ENCODE peak calls at places on chromosome 4, in five cellular contexts. One of them, this sample, is unnamed.

GRCh38 chr4:38071801-38072567 is 111.8 kb downstream of the PTTG2 start:
- DNase-seq in adrenal gland: no peak
- DNase-seq in esophagus squamous epithelium: no peak
- DNase-seq in heart left ventricle: peak
- DNase-seq in stomach: no peak
- DNase-seq in this sample: no peak

GRCh38 chr4:187929024-187929423 is 66.5 kb upstream of the ZFP42 start:
- DNase-seq in adrenal gland: no peak
- DNase-seq in esophagus squamous epithelium: no peak
- DNase-seq in heart left ventricle: no peak
- DNase-seq in stomach: no peak
- DNase-seq in this sample: no peak

GRCh38 chr4:45155081-45155777 is 428.9 kb upstream of the GNPDA2 start:
- DNase-seq in adrenal gland: no peak
- DNase-seq in esophagus squamous epithelium: no peak
- DNase-seq in heart left ventricle: no peak
- DNase-seq in stomach: no peak
- DNase-seq in this sample: no peak

GRCh38 chr4:36904823-36905222 is 339.7 kb upstream of the NWD2 start:
- DNase-seq in adrenal gland: no peak
- DNase-seq in esophagus squamous epithelium: no peak
- DNase-seq in heart left ventricle: no peak
- DNase-seq in stomach: no peak
- DNase-seq in this sample: peak

GRCh38 chr4:106652095-106652494 is 283.5 kb upstream of the GIMD1 start:
- DNase-seq in adrenal gland: no peak
- DNase-seq in esophagus squamous epithelium: no peak
- DNase-seq in heart left ventricle: no peak
- DNase-seq in stomach: no peak
- DNase-seq in this sample: no peak

GRCh38 chr4:72390409-72390808 is 178.6 kb downstream of the ADAMTS3 start:
- DNase-seq in adrenal gland: no peak
- DNase-seq in esophagus squamous epithelium: no peak
- DNase-seq in heart left ventricle: no peak
- DNase-seq in stomach: no peak
- DNase-seq in this sample: no peak

GRCh38 chr4:121938282-121939092 is 13.4 kb downstream of the TRPC3 start:
- DNase-seq in adrenal gland: no peak
- DNase-seq in esophagus squamous epithelium: no peak
- DNase-seq in heart left ventricle: no peak
- DNase-seq in stomach: no peak
- DNase-seq in this sample: no peak

GRCh38 chr4:113971706-113972360 is 7.6 kb downstream of the ARSJ start:
- DNase-seq in adrenal gland: no peak
- DNase-seq in esophagus squamous epithelium: no peak
- DNase-seq in heart left ventricle: no peak
- DNase-seq in stomach: no peak
- DNase-seq in this sample: no peak

GRCh38 chr4:172978848-172979247 is 189.8 kb upstream of the GALNT7 start:
- DNase-seq in adrenal gland: no peak
- DNase-seq in esophagus squamous epithelium: no peak
- DNase-seq in heart left ventricle: no peak
- DNase-seq in stomach: no peak
- DNase-seq in this sample: no peak

GRCh38 chr4:139889194-139889762 is 223.7 kb downstream of the MGST2 start:
- DNase-seq in adrenal gland: no peak
- DNase-seq in esophagus squamous epithelium: no peak
- DNase-seq in heart left ventricle: no peak
- DNase-seq in stomach: no peak
- DNase-seq in this sample: no peak

GRCh38 chr4:60619531-60620305 is 580.4 kb upstream of the ADGRL3 start:
- DNase-seq in adrenal gland: no peak
- DNase-seq in esophagus squamous epithelium: no peak
- DNase-seq in heart left ventricle: no peak
- DNase-seq in stomach: no peak
- DNase-seq in this sample: no peak

GRCh38 chr4:139266583-139267257 is 13.3 kb downstream of the MGARP start:
- DNase-seq in adrenal gland: peak
- DNase-seq in esophagus squamous epithelium: peak
- DNase-seq in heart left ventricle: peak
- DNase-seq in stomach: peak
- DNase-seq in this sample: peak

GRCh38 chr4:98261291-98262271 is at the start of gene RAP1GDS1:
- DNase-seq in adrenal gland: peak
- DNase-seq in esophagus squamous epithelium: peak
- DNase-seq in heart left ventricle: peak
- DNase-seq in stomach: peak
- DNase-seq in this sample: peak
- TF ChIP-seq POLR2A in adrenal gland: peak
- TF ChIP-seq POLR2A in esophagus squamous epithelium: no peak
- TF ChIP-seq POLR2A in heart left ventricle: no peak
- TF ChIP-seq POLR2A in stomach: no peak
- TF ChIP-seq POLR2A in this sample: no peak

GRCh38 chr4:184898793-184899192 is 73.0 kb upstream of the ACSL1 start:
- DNase-seq in adrenal gland: no peak
- DNase-seq in esophagus squamous epithelium: no peak
- DNase-seq in heart left ventricle: no peak
- DNase-seq in stomach: no peak
- DNase-seq in this sample: no peak
- H3K27ac ChIP-seq in adrenal gland: no peak
- H3K27ac ChIP-seq in esophagus squamous epithelium: no peak
- H3K27ac ChIP-seq in heart left ventricle: no peak
- H3K27ac ChIP-seq in stomach: no peak
- H3K27ac ChIP-seq in this sample: no peak

DNA sequence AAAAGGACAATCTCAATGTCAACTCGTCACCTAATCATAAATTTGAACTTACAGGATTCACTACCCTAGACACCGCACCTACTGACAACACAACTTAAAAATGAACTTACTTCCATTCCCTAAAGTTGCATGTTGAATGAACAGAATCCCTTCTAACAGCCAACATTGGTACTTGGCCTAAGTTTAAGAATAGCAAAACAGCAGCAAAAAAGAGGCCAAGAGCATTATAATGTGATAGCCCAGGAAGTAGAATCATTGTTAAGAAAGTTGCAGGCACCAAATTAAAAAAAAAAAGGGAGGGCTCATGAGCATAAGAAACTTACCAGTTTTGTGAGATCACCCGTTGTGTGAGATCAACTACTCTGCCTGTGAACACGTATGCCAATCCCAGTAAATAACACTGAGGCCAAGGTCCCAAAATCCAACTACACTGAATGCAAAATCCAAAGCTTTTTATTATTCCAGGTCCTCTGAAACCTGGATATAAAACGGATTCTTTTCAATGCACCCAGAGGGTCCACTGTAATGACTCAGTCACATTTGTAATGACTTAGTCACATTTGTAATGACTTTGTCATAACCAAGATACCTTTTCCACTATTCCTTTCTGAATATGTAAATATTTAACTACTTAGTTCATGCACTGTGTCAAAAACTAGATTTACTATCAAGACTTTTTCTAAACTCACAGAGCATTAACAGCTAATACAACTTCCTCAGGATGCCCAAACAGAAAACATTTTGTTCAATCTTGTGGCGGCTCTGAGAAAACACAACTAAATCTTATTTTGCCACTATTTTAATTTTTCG is 6.8 kb downstream of the HNRNPDL start:
- DNase-seq in adrenal gland: no peak
- DNase-seq in esophagus squamous epithelium: no peak
- DNase-seq in heart left ventricle: no peak
- DNase-seq in stomach: no peak
- DNase-seq in this sample: no peak
- TF ChIP-seq POLR2A in adrenal gland: no peak
- TF ChIP-seq POLR2A in esophagus squamous epithelium: no peak
- TF ChIP-seq POLR2A in heart left ventricle: no peak
- TF ChIP-seq POLR2A in stomach: no peak
- TF ChIP-seq POLR2A in this sample: no peak

GRCh38 chr4:154189346-154189745 is 302.3 kb downstream of the DCHS2 start:
- DNase-seq in adrenal gland: no peak
- DNase-seq in esophagus squamous epithelium: no peak
- DNase-seq in heart left ventricle: no peak
- DNase-seq in stomach: no peak
- DNase-seq in this sample: no peak
- H3K27ac ChIP-seq in adrenal gland: no peak
- H3K27ac ChIP-seq in esophagus squamous epithelium: no peak
- H3K27ac ChIP-seq in heart left ventricle: no peak
- H3K27ac ChIP-seq in stomach: no peak
- H3K27ac ChIP-seq in this sample: no peak

DNA sequence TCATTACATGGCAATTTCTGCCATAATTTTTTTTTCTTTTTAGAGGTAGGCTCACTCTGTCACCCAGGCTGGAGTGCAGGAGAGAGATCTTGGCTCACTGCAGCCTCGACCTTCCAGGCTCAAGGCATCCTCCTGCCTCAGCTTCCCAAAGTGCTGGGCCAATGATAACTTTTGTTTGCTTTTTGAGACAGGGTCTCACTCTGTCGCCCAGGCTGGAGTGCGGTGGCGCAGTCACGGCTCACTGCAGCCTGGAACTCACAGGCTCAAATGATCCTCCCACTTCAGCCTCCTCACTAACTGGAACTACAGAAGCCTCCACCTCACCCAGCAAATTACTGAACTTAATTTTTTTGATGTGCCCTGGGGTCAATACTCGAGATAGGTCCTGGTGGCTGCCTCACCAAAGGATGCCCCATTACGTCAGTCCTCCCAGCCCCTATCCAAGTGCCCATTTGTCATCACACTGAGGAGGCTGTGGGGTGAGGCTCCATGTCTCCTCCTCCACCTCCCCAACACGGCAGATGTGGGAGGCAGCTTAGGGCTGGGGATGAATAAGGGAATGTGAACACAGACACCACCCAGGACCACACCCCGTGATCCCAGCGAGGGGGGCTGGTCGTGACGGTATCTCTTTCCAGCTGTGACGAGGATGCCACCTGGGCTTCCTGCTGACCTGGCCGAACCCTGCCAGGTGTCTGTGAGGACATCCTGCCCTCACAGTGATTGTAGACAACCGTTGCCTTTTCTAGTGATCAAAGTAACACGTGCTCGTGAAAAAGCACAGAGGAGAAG is 12.4 kb upstream of the NKX1-1 start:
- DNase-seq in adrenal gland: no peak
- DNase-seq in esophagus squamous epithelium: no peak
- DNase-seq in heart left ventricle: no peak
- DNase-seq in stomach: peak
- DNase-seq in this sample: peak
- TF ChIP-seq POLR2A in adrenal gland: no peak
- TF ChIP-seq POLR2A in esophagus squamous epithelium: no peak
- TF ChIP-seq POLR2A in heart left ventricle: no peak
- TF ChIP-seq POLR2A in stomach: no peak
- TF ChIP-seq POLR2A in this sample: no peak

DNA sequence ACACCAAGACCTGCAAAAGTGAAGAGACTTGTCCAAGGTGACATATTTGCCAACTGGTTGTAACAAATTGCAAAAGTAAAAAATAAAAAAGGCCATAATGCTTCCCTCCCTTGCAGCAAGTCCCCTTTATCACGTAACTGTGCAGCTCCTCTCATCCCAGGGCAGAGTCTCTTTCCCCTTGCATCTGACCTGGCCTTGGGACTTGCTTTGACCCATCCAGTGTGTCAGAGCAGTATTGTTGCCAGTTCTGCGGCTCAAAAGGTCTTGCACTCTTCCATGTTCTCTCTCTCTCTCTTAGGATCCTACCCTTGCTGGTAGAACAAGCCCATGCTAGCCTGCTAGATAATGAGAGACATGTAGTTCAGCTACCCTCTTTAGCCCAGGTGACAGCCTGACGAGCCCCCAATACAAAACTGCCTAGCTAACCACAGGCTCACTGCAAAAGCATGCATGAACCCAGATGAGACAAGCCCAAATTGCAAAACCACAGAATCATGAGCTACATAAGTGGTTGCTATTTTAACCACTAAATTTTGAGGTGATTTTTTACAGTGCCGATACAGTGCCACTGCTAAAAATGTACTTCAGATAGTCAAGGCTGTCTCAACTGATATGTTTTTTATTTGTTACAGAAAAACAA is 289.5 kb upstream of the PPARGC1A start:
- DNase-seq in adrenal gland: no peak
- DNase-seq in esophagus squamous epithelium: no peak
- DNase-seq in heart left ventricle: no peak
- DNase-seq in stomach: no peak
- DNase-seq in this sample: no peak
- H3K27ac ChIP-seq in adrenal gland: no peak
- H3K27ac ChIP-seq in esophagus squamous epithelium: no peak
- H3K27ac ChIP-seq in heart left ventricle: no peak
- H3K27ac ChIP-seq in stomach: no peak
- H3K27ac ChIP-seq in this sample: no peak

GRCh38 chr4:2934813-2935761 is 28.1 kb downstream of the NOP14 start:
- DNase-seq in adrenal gland: peak
- DNase-seq in esophagus squamous epithelium: peak
- DNase-seq in heart left ventricle: peak
- DNase-seq in stomach: peak
- DNase-seq in this sample: peak
- TF ChIP-seq POLR2A in adrenal gland: peak
- TF ChIP-seq POLR2A in esophagus squamous epithelium: peak
- TF ChIP-seq POLR2A in heart left ventricle: peak
- TF ChIP-seq POLR2A in stomach: peak
- TF ChIP-seq POLR2A in this sample: peak

This sample was measured in testis.